ENCODE peak calls at places on chromosomes 12 and 14, in five cellular contexts. W, S, Y, O and H are unnamed samples.

GRCh38 chr12:6957151-6957701 is 6.1 kb downstream of the PTPN6 start:
- ATAC-seq in W (no peak), S (no peak), Y (no peak), O (no peak), H (no peak)

GRCh38 chr12:32470936-32471335 is 71.6 kb downstream of the FGD4 start:
- ATAC-seq in W (no peak), S (no peak), Y (no peak), O (no peak), H (no peak)

GRCh38 chr14:71319646-71320045 is 412.4 kb downstream of the PCNX1 start:
- ATAC-seq in W (peak; percentile 41), S (peak; percentile 14), Y (no peak), O (peak; percentile 1), H (peak; percentile 3)

GRCh38 chr12:8904665-8905064 is 9.6 kb upstream of the PHC1 start:
- ATAC-seq in W (no peak), S (no peak), Y (no peak), O (no peak), H (no peak)

GRCh38 chr12:27696864-27697564 is 767 bp downstream of the REP15 start:
- ATAC-seq in W (no peak), S (no peak), Y (peak; percentile 33), O (no peak), H (no peak)

GRCh38 chr14:35197015-35197414 is 74.7 kb downstream of the PRORP start:
- ATAC-seq in W (peak; percentile 19), S (peak; percentile 66), Y (peak; percentile 83), O (peak; percentile 33), H (peak; percentile 35)

GRCh38 chr12:65449400-65449799 is 170.9 kb downstream of the MSRB3 start:
- ATAC-seq in W (no peak), S (peak; percentile 70), Y (no peak), O (no peak), H (peak; percentile 47)

GRCh38 chr12:28987538-28988383 is 161.3 kb upstream of the FAR2 start:
- ATAC-seq in W (no peak), S (no peak), Y (no peak), O (no peak), H (no peak)

GRCh38 chr12:32032205-32032810 is 73.1 kb downstream of the RESF1 start:
- ATAC-seq in W (no peak), S (no peak), Y (no peak), O (no peak), H (no peak)

GRCh38 chr14:80213602-80214001 is 2.3 kb upstream of the DIO2 start:
- ATAC-seq in W (no peak), S (peak; percentile 87), Y (peak; percentile 57), O (no peak), H (peak; percentile 64)

GRCh38 chr12:6347367-6348338 is 5.8 kb upstream of the TNFRSF1A start:
- ATAC-seq in W (no peak), S (no peak), Y (peak; percentile 6), O (no peak), H (peak; percentile 9)

GRCh38 chr14:106506901-106507305 is 980.5 kb downstream of the TMEM121 start:
- ATAC-seq in W (no peak), S (no peak), Y (peak; percentile 69), O (peak; percentile 79), H (no peak)

GRCh38 chr12:80690090-80690489 is 17.3 kb upstream of the MYF6 start:
- ATAC-seq in W (no peak), S (no peak), Y (no peak), O (no peak), H (no peak)

GRCh38 chr14:99241314-99242035 is 30.5 kb downstream of the BCL11B start:
- ATAC-seq in W (no peak), S (no peak), Y (no peak), O (peak; percentile 20), H (no peak)

GRCh38 chr14:68895304-68895703 is 83.8 kb downstream of the ACTN1 start:
- ATAC-seq in W (no peak), S (no peak), Y (no peak), O (no peak), H (no peak)

GRCh38 chr14:44981198-44981597 is 19.2 kb downstream of the TOGARAM1 start:
- ATAC-seq in W (no peak), S (no peak), Y (no peak), O (no peak), H (no peak)

GRCh38 chr12:6939187-6939540 is 4.5 kb upstream of the RNU7-1 start:
- ATAC-seq in W (no peak), S (no peak), Y (no peak), O (no peak), H (no peak)

GRCh38 chr12:54000105-54000773 is at the start of gene HOXC9:
- ATAC-seq in W (peak; percentile 44), S (peak; percentile 32), Y (no peak), O (no peak), H (peak; percentile 20)